ENCODE peak calls at places on chromosomes 4 and X, in eight cellular contexts. F, R, K, U, A, J, B and I are unnamed samples.

GRCh38 chrX:140467211-140467610 is 37.7 kb downstream of the SOX3 start:
- DNase-seq in F (no peak), R (no peak), K (no peak), U (no peak), A (no peak), J (no peak), B (no peak), I (no peak)

GRCh38 chrX:133850414-133850813 is 135.0 kb downstream of the GPC3 start:
- DNase-seq in F (no peak), R (no peak), K (no peak), U (no peak), A (no peak), J (peak; percentile 17), B (no peak), I (no peak)

GRCh38 chr4:102869569-102870227 is 906 bp downstream of the CISD2 start:
- DNase-seq in F (no peak), R (no peak), K (no peak), U (no peak), A (no peak), J (no peak), B (no peak), I (no peak)

GRCh38 chrX:120253784-120254183 is 3.2 kb downstream of the ZBTB33 start:
- DNase-seq in F (no peak), R (no peak), K (no peak), U (no peak), A (no peak), J (no peak), B (no peak), I (no peak)

GRCh38 chr4:138330531-138330930 is 88.4 kb upstream of the SLC7A11 start:
- DNase-seq in F (no peak), R (no peak), K (no peak), U (no peak), A (no peak), J (no peak), B (no peak), I (no peak)

GRCh38 chr4:18389118-18389517 is 367.6 kb upstream of the LCORL start:
- DNase-seq in F (no peak), R (no peak), K (no peak), U (no peak), A (no peak), J (no peak), B (no peak), I (no peak)

GRCh38 chrX:93985621-93986020 is 311.6 kb downstream of the FAM133A start:
- DNase-seq in F (no peak), R (no peak), K (no peak), U (no peak), A (no peak), J (peak; percentile 6), B (no peak), I (no peak)

GRCh38 chr4:2321279-2322196 is 59.6 kb upstream of the MXD4 start:
- DNase-seq in F (no peak), R (no peak), K (no peak), U (no peak), A (no peak), J (no peak), B (no peak), I (no peak)

GRCh38 chrX:13366698-13367097 is 46.8 kb upstream of the ATXN3L start:
- DNase-seq in F (no peak), R (no peak), K (no peak), U (no peak), A (no peak), J (no peak), B (no peak), I (no peak)

GRCh38 chrX:133655262-133655913 is 240.1 kb upstream of the GPC4 start:
- DNase-seq in F (no peak), R (no peak), K (no peak), U (no peak), A (no peak), J (no peak), B (no peak), I (no peak)

GRCh38 chrX:153910446-153910845 is 6.0 kb downstream of the AVPR2 start:
- DNase-seq in F (no peak), R (no peak), K (no peak), U (no peak), A (no peak), J (no peak), B (no peak), I (no peak)

GRCh38 chr4:113823291-113823659 is 61.7 kb upstream of the CAMK2D start:
- DNase-seq in F (no peak), R (no peak), K (no peak), U (no peak), A (no peak), J (peak; percentile 6), B (no peak), I (no peak)

GRCh38 chr4:105149771-105150170 is 3.1 kb downstream of the TET2 start:
- DNase-seq in F (no peak), R (no peak), K (no peak), U (no peak), A (no peak), J (no peak), B (no peak), I (no peak)

GRCh38 chrX:149151805-149152757 is 353.0 kb downstream of the IDS start:
- DNase-seq in F (no peak), R (no peak), K (no peak), U (no peak), A (no peak), J (peak; percentile 42), B (no peak), I (no peak)

GRCh38 chr4:56186808-56187523 is 200.3 kb downstream of the AASDH start:
- DNase-seq in F (no peak), R (no peak), K (no peak), U (no peak), A (no peak), J (no peak), B (no peak), I (no peak)

GRCh38 chr4:82583897-82584604 is 22.3 kb upstream of the TMEM150C start:
- DNase-seq in F (no peak), R (no peak), K (no peak), U (no peak), A (no peak), J (no peak), B (no peak), I (no peak)

GRCh38 chr4:336099-336892 is 1.3 kb upstream of the ZNF141 start:
- DNase-seq in F (no peak), R (no peak), K (peak; percentile 55), U (peak; percentile 68), A (no peak), J (peak; percentile 29), B (no peak), I (no peak)

GRCh38 chr4:119212964-119213606 is 572 bp downstream of the USP53 start:
- DNase-seq in F (peak; percentile 87), R (peak; percentile 52), K (peak; percentile 85), U (peak; percentile 93), A (peak; percentile 63), J (peak; percentile 92), B (peak; percentile 49), I (peak; percentile 42)

GRCh38 chr4:31040106-31040505 is 319.9 kb downstream of the PCDH7 start:
- DNase-seq in F (no peak), R (no peak), K (no peak), U (no peak), A (no peak), J (no peak), B (no peak), I (no peak)

GRCh38 chr4:120348521-120348920 is 281.9 kb upstream of the MAD2L1 start:
- DNase-seq in F (no peak), R (no peak), K (no peak), U (no peak), A (no peak), J (no peak), B (no peak), I (no peak)

GRCh38 chr4:140154572-140154891 is 548 bp upstream of the MAML3 start:
- DNase-seq in F (no peak), R (no peak), K (no peak), U (no peak), A (no peak), J (no peak), B (no peak), I (no peak)

GRCh38 chrX:115459883-115460564 is 101.0 kb upstream of the PLS3 start:
- DNase-seq in F (no peak), R (no peak), K (no peak), U (no peak), A (peak; percentile 28), J (no peak), B (no peak), I (no peak)

GRCh38 chr4:13989496-13989895 is 362.0 kb upstream of the BOD1L1 start:
- DNase-seq in F (no peak), R (no peak), K (no peak), U (no peak), A (no peak), J (no peak), B (no peak), I (no peak)